ENCODE peak calls at places on chromosomes 6 and 20, in nine cellular contexts. L is H1, H is heart left ventricle, W is prostate gland, U is HepG2, Y is endothelial cell of umbilical vein, K is tibial nerve, C is ovary, S is spleen. F is an unnamed sample. For H3K36me3, the result is how much of the 10 kb centered on the place peaks cover.

GRCh38 chr6:32113386-32114352 is 4.5 kb upstream of the TNXB start:
- DNase-seq in L (no peak), H (peak), W (no peak), U (peak), Y (no peak), K (peak), C (peak), S (peak), F (peak)

GRCh38 chr6:107443904-107444267 is 15.5 kb downstream of the PDSS2 start:
- DNase-seq in L (no peak), H (no peak), W (no peak), U (no peak), Y (peak), K (no peak), C (no peak), S (no peak), F (no peak)

GRCh38 chr6:37822851-37823682 is 3.5 kb downstream of the ZFAND3 start:
- DNase-seq in L (no peak), H (no peak), W (no peak), U (peak), Y (peak), K (no peak), C (no peak), S (no peak), F (peak)

GRCh38 chr20:52983726-52984450 is 11.7 kb downstream of the TSHZ2 start:
- DNase-seq in L (no peak), H (no peak), W (no peak), U (no peak), Y (no peak), K (no peak), C (no peak), S (no peak), F (no peak)

GRCh38 chr20:62352402-62353288 is 14.5 kb downstream of the LAMA5 start:
- DNase-seq in L (no peak), H (peak), W (peak), U (no peak), Y (no peak), K (no peak), C (no peak), S (no peak), F (peak)

GRCh38 chr6:156686940-156687874 is 90.0 kb upstream of the ARID1B start:
- DNase-seq in L (no peak), H (peak), W (peak), U (peak), Y (peak), K (peak), C (peak), S (peak), F (peak)

GRCh38 chr6:158554611-158555361 is 5.1 kb upstream of the TMEM181 start:
- DNase-seq in L (no peak), H (no peak), W (no peak), U (peak), Y (peak), K (no peak), C (no peak), S (no peak), F (no peak)

GRCh38 chr20:9218412-9219001 is 149.6 kb downstream of the PLCB4 start:
- DNase-seq in L (no peak), H (no peak), W (no peak), U (no peak), Y (no peak), K (no peak), C (no peak), S (no peak), F (no peak)

GRCh38 chr6:36793913-36794703 is 45.1 kb downstream of the CPNE5 start:
- DNase-seq in L (no peak), H (no peak), W (no peak), U (no peak), Y (no peak), K (no peak), C (peak), S (no peak), F (no peak)

GRCh38 chr6:94623586-94623985 is 953.7 kb upstream of the MANEA start:
- DNase-seq in L (no peak), H (no peak), W (no peak), U (no peak), Y (no peak), K (no peak), C (no peak), S (no peak), F (no peak)

GRCh38 chr6:156543431-156543830 is 233.7 kb upstream of the ARID1B start:
- DNase-seq in L (no peak), H (no peak), W (no peak), U (no peak), Y (no peak), K (no peak), C (no peak), S (no peak), F (no peak)

GRCh38 chr6:15264902-15265761 is 19.3 kb downstream of the JARID2 start:
- DNase-seq in L (no peak), H (peak), W (peak), U (no peak), Y (no peak), K (no peak), C (no peak), S (no peak), F (no peak)

GRCh38 chr20:50729925-50730764 is 1.2 kb upstream of the PARD6B start:
- DNase-seq in L (no peak), H (no peak), W (no peak), U (peak), Y (no peak), K (no peak), C (no peak), S (peak), F (no peak)

GRCh38 chr20:1331801-1332453 is 3.0 kb upstream of the SDCBP2 start:
- DNase-seq in L (no peak), H (peak), W (no peak), U (no peak), Y (no peak), K (no peak), C (no peak), S (peak), F (no peak)

GRCh38 chr6:132235596-132236280 is 165.5 kb downstream of the MOXD1 start:
- DNase-seq in L (no peak), H (no peak), W (no peak), U (no peak), Y (no peak), K (no peak), C (no peak), S (no peak), F (no peak)

GRCh38 chr6:161233986-161234620 is 39.8 kb downstream of the AGPAT4 start:
- DNase-seq in L (no peak), H (peak), W (no peak), U (no peak), Y (peak), K (peak), C (peak), S (no peak), F (no peak)

GRCh38 chr6:70860044-70860443 is 96.8 kb downstream of the B3GAT2 start:
- DNase-seq in L (no peak), H (no peak), W (no peak), U (no peak), Y (no peak), K (no peak), C (no peak), S (no peak), F (no peak)

GRCh38 chr20:36399147-36399968 is 93.2 kb downstream of the DLGAP4 start:
- DNase-seq in L (peak), H (no peak), W (no peak), U (peak), Y (peak), K (peak), C (no peak), S (no peak), F (peak)

GRCh38 chr6:161023316-161023715 is 31.7 kb downstream of the MAP3K4 start:
- DNase-seq in L (no peak), H (no peak), W (no peak), U (no peak), Y (no peak), K (no peak), C (no peak), S (no peak), F (no peak)

GRCh38 chr6:9064156-9064555 is 628.8 kb upstream of the SLC35B3 start:
- DNase-seq in L (no peak), H (no peak), W (no peak), U (no peak), Y (no peak), K (no peak), C (no peak), S (no peak), F (no peak)

GRCh38 chr6:79234150-79235022 is at the start of gene HMGN3:
- DNase-seq in L (peak), H (peak), W (peak), U (peak), Y (peak), K (peak), C (peak), S (peak), F (peak)
- TF ChIP-seq POLR2A in L (peak), H (peak), W (peak), U (peak), Y (peak), K (peak), C (peak), S (no peak), F (peak)

GRCh38 chr6:72623808-72624207 is 1.9 kb downstream of the KCNQ5 start:
- DNase-seq in L (no peak), H (no peak), W (no peak), U (no peak), Y (no peak), K (no peak), C (no peak), S (no peak), F (no peak)
- H3K27ac ChIP-seq in L (no peak), H (no peak), W (no peak), U (no peak), Y (no peak), K (no peak), C (no peak), S (no peak), F (no peak)

GRCh38 chr6:33651947-33652346 is 30.8 kb downstream of the ITPR3 start:
- DNase-seq in L (no peak), H (no peak), W (no peak), U (no peak), Y (no peak), K (no peak), C (no peak), S (no peak), F (no peak)

GRCh38 chr6:33651403-33651802 is 30.3 kb downstream of the ITPR3 start:
- DNase-seq in L (no peak), H (no peak), W (no peak), U (no peak), Y (no peak), K (no peak), C (no peak), S (no peak), F (no peak)

GRCh38 chr6:33656844-33657243 is 35.7 kb downstream of the ITPR3 start:
- DNase-seq in L (no peak), H (no peak), W (no peak), U (no peak), Y (no peak), K (no peak), C (no peak), S (no peak), F (no peak)

GRCh38 chr6:33658982-33659689 is 38.0 kb downstream of the ITPR3 start:
- DNase-seq in L (no peak), H (no peak), W (no peak), U (no peak), Y (no peak), K (no peak), C (no peak), S (no peak), F (no peak)

GRCh38 chr6:33655155-33655554 is 34.0 kb downstream of the ITPR3 start:
- DNase-seq in L (no peak), H (no peak), W (no peak), U (no peak), Y (no peak), K (no peak), C (no peak), S (no peak), F (no peak)
- H3K36me3 ChIP-seq in L (under half), H (under half), W (under half), U (under half), Y (under half), K (half or more), C (under half), S (half or more), F (under half)

GRCh38 chr6:140138311-140138994 is 764.0 kb upstream of the CITED2 start:
- DNase-seq in L (no peak), H (no peak), W (no peak), U (no peak), Y (peak), K (no peak), C (no peak), S (no peak), F (no peak)
- TF ChIP-seq POLR2A in L (no peak), H (no peak), W (no peak), U (no peak), Y (no peak), K (no peak), C (no peak), S (no peak), F (no peak)

GRCh38 chr20:42957014-42957694 is 232.6 kb downstream of the PTPRT start:
- DNase-seq in L (no peak), H (no peak), W (no peak), U (no peak), Y (no peak), K (no peak), C (no peak), S (no peak), F (no peak)

GRCh38 chr20:42959996-42960395 is 229.7 kb downstream of the PTPRT start:
- DNase-seq in L (no peak), H (no peak), W (no peak), U (no peak), Y (no peak), K (no peak), C (no peak), S (no peak), F (no peak)

GRCh38 chr20:42958367-42959112 is 231.2 kb downstream of the PTPRT start:
- DNase-seq in L (no peak), H (no peak), W (no peak), U (no peak), Y (no peak), K (no peak), C (no peak), S (no peak), F (no peak)

GRCh38 chr20:42949865-42950264 is 239.8 kb downstream of the PTPRT start:
- DNase-seq in L (no peak), H (no peak), W (no peak), U (no peak), Y (no peak), K (no peak), C (no peak), S (no peak), F (no peak)

DNA sequence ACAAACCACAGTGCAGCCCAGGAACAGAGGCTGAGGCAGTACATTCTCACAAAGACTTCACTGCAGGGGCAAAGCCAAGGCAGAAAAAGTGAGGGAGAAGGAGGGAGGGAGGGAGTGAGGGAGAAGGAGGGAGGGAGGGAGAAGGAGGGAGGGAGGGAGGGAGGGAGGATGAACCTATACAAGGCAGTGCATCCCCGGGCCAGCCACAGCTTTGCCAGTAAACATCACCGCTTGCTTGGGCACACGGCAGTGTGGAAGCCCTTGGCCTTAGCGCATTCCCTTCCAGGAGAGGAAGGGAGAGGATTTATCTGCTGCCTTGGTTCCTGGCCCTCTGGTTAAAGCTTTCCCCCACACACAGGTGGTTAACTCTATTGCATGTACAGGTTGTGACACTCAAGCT is 234.0 kb downstream of the PTPRT start:
- DNase-seq in L (no peak), H (no peak), W (no peak), U (no peak), Y (no peak), K (no peak), C (no peak), S (no peak), F (no peak)
- H3K27ac ChIP-seq in L (no peak), H (no peak), W (no peak), U (no peak), Y (no peak), K (no peak), C (no peak), S (no peak), F (no peak)

DNA sequence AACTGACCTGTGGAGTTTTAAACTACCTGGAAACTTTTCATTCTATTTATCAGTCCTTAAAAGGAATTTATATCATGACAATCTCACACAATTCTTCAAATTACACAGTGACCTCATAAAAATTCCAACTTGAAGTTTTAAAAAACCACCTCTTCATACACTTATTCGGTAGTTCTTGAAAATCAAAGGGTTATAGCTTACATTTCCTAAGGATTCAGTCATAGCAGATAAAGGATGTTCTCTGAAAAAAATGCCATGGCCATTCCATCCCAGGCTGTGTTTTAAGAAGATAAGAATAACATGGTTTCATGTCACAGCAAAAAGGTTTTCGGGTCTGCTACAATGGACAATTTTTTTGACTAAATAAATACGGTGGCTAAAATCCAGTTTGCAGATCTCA is 41.2 kb downstream of the GOPC start:
- DNase-seq in L (no peak), H (no peak), W (no peak), U (no peak), Y (no peak), K (no peak), C (no peak), S (no peak), F (no peak)
- H3K36me3 ChIP-seq in L (under half), H (under half), W (under half), U (under half), Y (under half), K (under half), C (under half), S (half or more), F (under half)

GRCh38 chr6:155491421-155491820 is 35.8 kb upstream of the NOX3 start:
- DNase-seq in L (no peak), H (no peak), W (no peak), U (peak), Y (no peak), K (no peak), C (no peak), S (no peak), F (no peak)

GRCh38 chr6:155483858-155484257 is 28.2 kb upstream of the NOX3 start:
- DNase-seq in L (no peak), H (no peak), W (no peak), U (peak), Y (no peak), K (no peak), C (no peak), S (no peak), F (no peak)

GRCh38 chr6:155485756-155486155 is 30.1 kb upstream of the NOX3 start:
- DNase-seq in L (no peak), H (no peak), W (no peak), U (no peak), Y (no peak), K (no peak), C (no peak), S (no peak), F (no peak)

GRCh38 chr6:155487362-155488130 is 31.9 kb upstream of the NOX3 start:
- DNase-seq in L (no peak), H (no peak), W (no peak), U (peak), Y (peak), K (no peak), C (no peak), S (no peak), F (no peak)

GRCh38 chr6:155486795-155487294 is 31.2 kb upstream of the NOX3 start:
- DNase-seq in L (no peak), H (no peak), W (no peak), U (peak), Y (no peak), K (no peak), C (no peak), S (no peak), F (no peak)
- TF ChIP-seq POLR2A in L (no peak), H (no peak), W (no peak), U (no peak), Y (no peak), K (no peak), C (no peak), S (no peak), F (no peak)

F was measured in thyroid gland.